ENCODE peak calls at places on chromosome 2, in five cellular contexts. One of them, this sample, is unnamed.

GRCh38 chr2:111117666-111118454 is 2.9 kb upstream of the BCL2L11 start:
- DNase-seq in uterus: peak
- DNase-seq in kidney: peak
- DNase-seq in cardiac muscle cell: peak
- DNase-seq in Panc1: no peak
- DNase-seq in this sample: no peak

GRCh38 chr2:27147935-27148334 is 869 bp upstream of the TCF23 start:
- DNase-seq in cardiac muscle cell: no peak
- DNase-seq in Panc1: no peak
- DNase-seq in uterus: no peak
- DNase-seq in kidney: peak
- DNase-seq in this sample: no peak

GRCh38 chr2:200356794-200357472 is 50.4 kb downstream of the SPATS2L start:
- DNase-seq in cardiac muscle cell: peak
- DNase-seq in kidney: no peak
- DNase-seq in Panc1: no peak
- DNase-seq in uterus: no peak
- DNase-seq in this sample: no peak

GRCh38 chr2:118539290-118539689 is 308.2 kb downstream of the EN1 start:
- DNase-seq in kidney: no peak
- DNase-seq in Panc1: no peak
- DNase-seq in cardiac muscle cell: peak
- DNase-seq in uterus: no peak
- DNase-seq in this sample: peak

GRCh38 chr2:25982273-25982967 is at the start of gene KIF3C:
- DNase-seq in cardiac muscle cell: peak
- DNase-seq in Panc1: no peak
- DNase-seq in uterus: peak
- DNase-seq in kidney: peak
- DNase-seq in this sample: no peak

GRCh38 chr2:182240862-182241371 is 185.9 kb downstream of the PDE1A start:
- DNase-seq in Panc1: no peak
- DNase-seq in uterus: peak
- DNase-seq in kidney: no peak
- DNase-seq in cardiac muscle cell: peak
- DNase-seq in this sample: peak

GRCh38 chr2:24200799-24201198 is 25.9 kb downstream of the FAM228A start:
- DNase-seq in cardiac muscle cell: no peak
- DNase-seq in Panc1: no peak
- DNase-seq in kidney: no peak
- DNase-seq in uterus: no peak
- DNase-seq in this sample: no peak

GRCh38 chr2:139518276-139518675 is 738.1 kb upstream of the NXPH2 start:
- DNase-seq in kidney: no peak
- DNase-seq in Panc1: no peak
- DNase-seq in uterus: no peak
- DNase-seq in cardiac muscle cell: no peak
- DNase-seq in this sample: no peak

GRCh38 chr2:215930505-215931233 is 82.7 kb downstream of the MREG start:
- DNase-seq in kidney: no peak
- DNase-seq in cardiac muscle cell: peak
- DNase-seq in uterus: no peak
- DNase-seq in Panc1: no peak
- DNase-seq in this sample: no peak

GRCh38 chr2:69238449-69239031 is 148.5 kb downstream of the GFPT1 start:
- DNase-seq in Panc1: no peak
- DNase-seq in cardiac muscle cell: no peak
- DNase-seq in uterus: no peak
- DNase-seq in kidney: no peak
- DNase-seq in this sample: no peak

GRCh38 chr2:64716569-64716968 is 62.9 kb upstream of the SERTAD2 start:
- DNase-seq in kidney: no peak
- DNase-seq in Panc1: no peak
- DNase-seq in cardiac muscle cell: no peak
- DNase-seq in uterus: no peak
- DNase-seq in this sample: no peak

GRCh38 chr2:20972110-20972509 is 71.8 kb downstream of the APOB start:
- DNase-seq in kidney: no peak
- DNase-seq in cardiac muscle cell: no peak
- DNase-seq in uterus: no peak
- DNase-seq in Panc1: no peak
- DNase-seq in this sample: no peak

GRCh38 chr2:68726608-68727367 is 7.8 kb upstream of the ARHGAP25 start:
- DNase-seq in Panc1: no peak
- DNase-seq in kidney: no peak
- DNase-seq in cardiac muscle cell: peak
- DNase-seq in uterus: no peak
- DNase-seq in this sample: no peak

GRCh38 chr2:11096591-11096990 is 58.7 kb upstream of the SLC66A3 start:
- DNase-seq in uterus: no peak
- DNase-seq in kidney: no peak
- DNase-seq in cardiac muscle cell: no peak
- DNase-seq in Panc1: no peak
- DNase-seq in this sample: no peak

DNA sequence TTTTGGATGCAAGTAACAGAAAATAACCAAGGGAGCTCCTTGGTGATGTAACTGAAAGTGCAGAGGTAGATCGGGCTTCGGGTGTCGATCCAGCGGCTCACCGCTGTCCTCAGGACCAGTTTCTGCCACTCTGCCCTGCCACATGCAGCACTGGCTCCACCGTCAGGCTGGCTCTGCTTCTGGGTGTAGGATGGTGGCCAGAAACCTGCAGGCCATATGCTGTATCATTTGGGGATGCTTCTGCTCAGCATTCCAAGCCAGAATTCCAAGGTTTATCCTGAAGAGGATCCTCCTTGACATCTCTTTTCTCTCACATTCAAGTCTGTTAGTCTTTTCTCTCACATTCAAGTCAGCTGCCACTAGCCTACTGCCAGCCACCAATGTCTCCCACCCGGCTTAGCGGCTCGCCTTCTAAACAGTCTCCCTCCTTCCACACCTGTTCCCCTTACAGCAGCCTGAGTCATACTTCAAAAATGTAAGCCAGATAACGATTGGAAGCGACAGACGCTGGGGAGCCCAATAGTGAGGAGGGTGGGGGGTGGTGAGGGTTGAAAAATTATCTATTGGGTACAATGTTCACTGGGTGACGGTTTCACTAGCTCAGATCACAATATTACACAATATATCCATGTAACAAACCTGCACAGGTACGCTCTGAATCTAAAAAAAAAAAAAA is 38.6 kb upstream of the SP3 start:
- DNase-seq in kidney: no peak
- DNase-seq in uterus: no peak
- DNase-seq in Panc1: no peak
- DNase-seq in cardiac muscle cell: no peak
- DNase-seq in this sample: no peak
- TF ChIP-seq CTCF in kidney: no peak
- TF ChIP-seq CTCF in uterus: no peak
- TF ChIP-seq CTCF in Panc1: peak
- TF ChIP-seq CTCF in cardiac muscle cell: no peak
- TF ChIP-seq CTCF in this sample: peak

GRCh38 chr2:59857109-59857508 is 696.3 kb downstream of the BCL11A start:
- DNase-seq in uterus: no peak
- DNase-seq in cardiac muscle cell: no peak
- DNase-seq in Panc1: no peak
- DNase-seq in kidney: no peak
- DNase-seq in this sample: no peak
- H3K4me3 ChIP-seq in uterus: no peak
- H3K4me3 ChIP-seq in cardiac muscle cell: no peak
- H3K4me3 ChIP-seq in Panc1: no peak
- H3K4me3 ChIP-seq in kidney: no peak
- H3K4me3 ChIP-seq in this sample: no peak

DNA sequence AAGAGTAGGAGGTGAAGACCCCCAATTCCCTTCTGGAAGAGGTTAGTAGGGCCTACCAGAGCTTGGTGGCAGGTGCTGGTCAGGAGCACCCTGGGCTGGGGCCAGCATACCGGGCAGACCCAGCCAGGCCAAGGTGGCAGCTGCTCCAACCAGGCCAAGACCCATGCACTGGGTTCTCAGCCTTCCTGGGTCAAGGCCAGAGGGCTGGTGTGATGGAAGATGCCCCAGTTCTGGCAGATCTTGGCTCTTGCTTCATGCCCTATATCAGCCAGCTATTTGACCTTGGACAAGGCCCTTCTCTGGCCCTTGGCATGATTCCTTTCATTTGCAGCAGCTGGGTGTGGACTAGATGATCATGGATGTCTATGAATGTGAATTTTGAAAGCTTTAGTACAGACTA is 57.7 kb downstream of the PRKCE start:
- DNase-seq in uterus: no peak
- DNase-seq in Panc1: no peak
- DNase-seq in cardiac muscle cell: no peak
- DNase-seq in kidney: no peak
- DNase-seq in this sample: no peak
- TF ChIP-seq CTCF in uterus: no peak
- TF ChIP-seq CTCF in Panc1: no peak
- TF ChIP-seq CTCF in cardiac muscle cell: no peak
- TF ChIP-seq CTCF in kidney: no peak
- TF ChIP-seq CTCF in this sample: no peak

GRCh38 chr2:155905640-155906039 is 426.9 kb downstream of the NR4A2 start:
- DNase-seq in cardiac muscle cell: no peak
- DNase-seq in kidney: no peak
- DNase-seq in Panc1: no peak
- DNase-seq in uterus: no peak
- DNase-seq in this sample: no peak
- H3K4me3 ChIP-seq in cardiac muscle cell: no peak
- H3K4me3 ChIP-seq in kidney: no peak
- H3K4me3 ChIP-seq in Panc1: no peak
- H3K4me3 ChIP-seq in uterus: no peak
- H3K4me3 ChIP-seq in this sample: no peak

GRCh38 chr2:63189026-63189425 is 138.4 kb downstream of the OTX1 start:
- DNase-seq in cardiac muscle cell: peak
- DNase-seq in uterus: no peak
- DNase-seq in Panc1: peak
- DNase-seq in kidney: no peak
- DNase-seq in this sample: no peak
- TF ChIP-seq CTCF in cardiac muscle cell: peak
- TF ChIP-seq CTCF in uterus: no peak
- TF ChIP-seq CTCF in Panc1: peak
- TF ChIP-seq CTCF in kidney: peak
- TF ChIP-seq CTCF in this sample: peak

DNA sequence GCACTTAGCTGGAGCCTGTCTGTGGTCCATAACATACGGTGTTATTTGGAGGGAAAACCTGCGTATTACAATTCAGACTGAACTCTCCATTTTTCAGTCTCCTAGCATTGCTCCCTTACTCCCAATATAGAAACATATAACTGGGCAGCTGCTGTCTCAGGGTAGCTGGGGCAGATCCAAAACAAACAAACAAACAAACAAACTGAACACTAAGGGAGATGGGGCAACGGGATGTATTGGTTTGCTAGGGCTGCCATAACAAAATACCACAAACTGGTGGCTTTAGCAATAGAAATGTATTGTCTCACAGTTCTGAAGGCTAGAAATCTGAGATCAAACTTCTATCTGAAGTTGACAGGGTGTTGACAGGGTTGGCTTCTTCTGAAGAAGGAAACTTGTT is 329.4 kb upstream of the ZNF804A start:
- DNase-seq in kidney: no peak
- DNase-seq in Panc1: no peak
- DNase-seq in uterus: no peak
- DNase-seq in cardiac muscle cell: no peak
- DNase-seq in this sample: no peak
- H3K4me3 ChIP-seq in kidney: no peak
- H3K4me3 ChIP-seq in Panc1: no peak
- H3K4me3 ChIP-seq in uterus: no peak
- H3K4me3 ChIP-seq in cardiac muscle cell: no peak
- H3K4me3 ChIP-seq in this sample: no peak

GRCh38 chr2:44342854-44343253 is 18.4 kb downstream of the PREPL start:
- DNase-seq in Panc1: no peak
- DNase-seq in cardiac muscle cell: peak
- DNase-seq in kidney: no peak
- DNase-seq in uterus: no peak
- DNase-seq in this sample: no peak
- TF ChIP-seq CTCF in Panc1: peak
- TF ChIP-seq CTCF in cardiac muscle cell: peak
- TF ChIP-seq CTCF in kidney: peak
- TF ChIP-seq CTCF in uterus: no peak
- TF ChIP-seq CTCF in this sample: peak